ENCODE peak calls at places on chromosome 20, in eight cellular contexts. Y, Q, J, H, T, Z, G and P are unnamed samples.

GRCh38 chr20:57685134-57685851 is 24.5 kb downstream of the PMEPA1 start:
- DNase-seq in Y (no peak), Q (no peak), J (no peak), H (no peak), T (no peak), Z (no peak), G (no peak), P (no peak)

GRCh38 chr20:47167846-47168245 is 188.7 kb downstream of the ZMYND8 start:
- DNase-seq in Y (no peak), Q (no peak), J (no peak), H (no peak), T (no peak), Z (no peak), G (no peak), P (no peak)

GRCh38 chr20:1108437-1108920 is 9.9 kb upstream of the PSMF1 start:
- DNase-seq in Y (peak; percentile 32), Q (peak; percentile 43), J (peak; percentile 53), H (peak; percentile 32), T (peak; percentile 57), Z (peak; percentile 50), G (peak; percentile 89), P (peak; percentile 65)

GRCh38 chr20:37986873-37987601 is 46.2 kb downstream of the TTI1 start:
- DNase-seq in Y (no peak), Q (peak; percentile 68), J (no peak), H (no peak), T (no peak), Z (peak; percentile 89), G (no peak), P (peak; percentile 96)

GRCh38 chr20:10701607-10702006 is 27.8 kb upstream of the JAG1 start:
- DNase-seq in Y (no peak), Q (no peak), J (no peak), H (no peak), T (no peak), Z (no peak), G (no peak), P (no peak)

GRCh38 chr20:44552950-44553908 is 29.1 kb upstream of the PKIG start:
- DNase-seq in Y (no peak), Q (no peak), J (peak; percentile 80), H (no peak), T (peak; percentile 89), Z (peak; percentile 74), G (no peak), P (peak; percentile 53)

GRCh38 chr20:47821481-47822100 is 36.3 kb upstream of the SULF2 start:
- DNase-seq in Y (no peak), Q (no peak), J (peak; percentile 42), H (no peak), T (no peak), Z (no peak), G (peak; percentile 60), P (peak; percentile 68)

GRCh38 chr20:38447931-38448675 is 13.0 kb upstream of the SNHG17 start:
- DNase-seq in Y (no peak), Q (no peak), J (no peak), H (no peak), T (no peak), Z (no peak), G (peak; percentile 69), P (no peak)

GRCh38 chr20:45863543-45864470 is 6.4 kb downstream of the ZSWIM3 start:
- DNase-seq in Y (no peak), Q (no peak), J (no peak), H (no peak), T (no peak), Z (no peak), G (no peak), P (no peak)

GRCh38 chr20:47174844-47175243 is 181.7 kb downstream of the ZMYND8 start:
- DNase-seq in Y (no peak), Q (no peak), J (no peak), H (no peak), T (no peak), Z (no peak), G (no peak), P (no peak)

GRCh38 chr20:10110151-10110550 is 75.4 kb downstream of the ANKEF1 start:
- DNase-seq in Y (no peak), Q (no peak), J (peak; percentile 73), H (no peak), T (no peak), Z (no peak), G (no peak), P (no peak)

GRCh38 chr20:43761396-43762340 is 34.9 kb upstream of the GTSF1L start:
- DNase-seq in Y (no peak), Q (no peak), J (no peak), H (no peak), T (no peak), Z (no peak), G (no peak), P (no peak)

GRCh38 chr20:8523684-8524083 is 391.6 kb downstream of the PLCB1 start:
- DNase-seq in Y (no peak), Q (no peak), J (no peak), H (no peak), T (peak; percentile 23), Z (no peak), G (peak; percentile 47), P (no peak)

GRCh38 chr20:47198996-47199552 is 157.4 kb downstream of the ZMYND8 start:
- DNase-seq in Y (no peak), Q (no peak), J (no peak), H (no peak), T (no peak), Z (no peak), G (no peak), P (no peak)

GRCh38 chr20:20946122-20946759 is 159.9 kb downstream of the LINC00237 start:
- DNase-seq in Y (no peak), Q (no peak), J (no peak), H (no peak), T (no peak), Z (no peak), G (no peak), P (no peak)